ENCODE peak calls at places on chromosomes 13 and 19, in ten cellular contexts. One of them, this sample, is unnamed.

GRCh38 chr13:22127277-22128143 is 456.6 kb downstream of the FGF9 start:
- DNase-seq in GM23338: no peak
- DNase-seq in ascending aorta: no peak
- DNase-seq in BJ: no peak
- DNase-seq in lower lobe of right lung: no peak
- DNase-seq in heart right ventricle: no peak
- DNase-seq in PC-9: no peak
- DNase-seq in epithelial cell of proximal tubule: no peak
- DNase-seq in fibroblast of lung: no peak
- DNase-seq in AG04449: no peak
- DNase-seq in this sample: no peak

GRCh38 chr13:40762849-40763248 is 8.1 kb downstream of the MRPS31 start:
- DNase-seq in PC-9: no peak
- DNase-seq in AG04449: no peak
- DNase-seq in lower lobe of right lung: no peak
- DNase-seq in fibroblast of lung: no peak
- DNase-seq in epithelial cell of proximal tubule: no peak
- DNase-seq in ascending aorta: no peak
- DNase-seq in heart right ventricle: no peak
- DNase-seq in BJ: no peak
- DNase-seq in GM23338: no peak
- DNase-seq in this sample: no peak

GRCh38 chr19:53870485-53870844 is 2.8 kb downstream of the MYADM start:
- DNase-seq in heart right ventricle: no peak
- DNase-seq in PC-9: peak; percentile 36
- DNase-seq in fibroblast of lung: no peak
- DNase-seq in GM23338: no peak
- DNase-seq in AG04449: no peak
- DNase-seq in BJ: no peak
- DNase-seq in lower lobe of right lung: peak; percentile 70
- DNase-seq in epithelial cell of proximal tubule: no peak
- DNase-seq in ascending aorta: no peak
- DNase-seq in this sample: no peak

GRCh38 chr19:10884273-10884672 is 12.9 kb downstream of the CARM1 start:
- DNase-seq in fibroblast of lung: peak; percentile 74
- DNase-seq in BJ: peak; percentile 37
- DNase-seq in PC-9: peak; percentile 51
- DNase-seq in lower lobe of right lung: no peak
- DNase-seq in ascending aorta: no peak
- DNase-seq in heart right ventricle: no peak
- DNase-seq in GM23338: no peak
- DNase-seq in epithelial cell of proximal tubule: no peak
- DNase-seq in AG04449: no peak
- DNase-seq in this sample: no peak

GRCh38 chr19:17406039-17406886 is 833 bp upstream of the BST2 start:
- DNase-seq in PC-9: no peak
- DNase-seq in epithelial cell of proximal tubule: no peak
- DNase-seq in fibroblast of lung: no peak
- DNase-seq in ascending aorta: no peak
- DNase-seq in BJ: no peak
- DNase-seq in GM23338: no peak
- DNase-seq in heart right ventricle: no peak
- DNase-seq in AG04449: no peak
- DNase-seq in lower lobe of right lung: no peak
- DNase-seq in this sample: no peak

GRCh38 chr19:45245334-45245787 is at the start of gene EXOC3L2:
- DNase-seq in heart right ventricle: peak; percentile 70
- DNase-seq in AG04449: no peak
- DNase-seq in lower lobe of right lung: no peak
- DNase-seq in GM23338: no peak
- DNase-seq in BJ: no peak
- DNase-seq in fibroblast of lung: no peak
- DNase-seq in PC-9: no peak
- DNase-seq in epithelial cell of proximal tubule: no peak
- DNase-seq in ascending aorta: no peak
- DNase-seq in this sample: no peak

GRCh38 chr19:51226068-51226467 is 1.2 kb downstream of the CD33 start:
- DNase-seq in GM23338: no peak
- DNase-seq in epithelial cell of proximal tubule: no peak
- DNase-seq in AG04449: no peak
- DNase-seq in ascending aorta: no peak
- DNase-seq in PC-9: no peak
- DNase-seq in fibroblast of lung: no peak
- DNase-seq in heart right ventricle: no peak
- DNase-seq in BJ: no peak
- DNase-seq in lower lobe of right lung: no peak
- DNase-seq in this sample: no peak

GRCh38 chr19:13788991-13789390 is 6.3 kb upstream of the ZSWIM4 start:
- DNase-seq in AG04449: peak; percentile 84
- DNase-seq in fibroblast of lung: peak; percentile 63
- DNase-seq in epithelial cell of proximal tubule: no peak
- DNase-seq in ascending aorta: peak; percentile 84
- DNase-seq in GM23338: no peak
- DNase-seq in BJ: peak; percentile 76
- DNase-seq in PC-9: no peak
- DNase-seq in heart right ventricle: no peak
- DNase-seq in lower lobe of right lung: peak; percentile 67
- DNase-seq in this sample: no peak

GRCh38 chr13:94210826-94211225 is 268.7 kb downstream of the DCT start:
- DNase-seq in GM23338: no peak
- DNase-seq in fibroblast of lung: no peak
- DNase-seq in ascending aorta: no peak
- DNase-seq in epithelial cell of proximal tubule: no peak
- DNase-seq in PC-9: no peak
- DNase-seq in lower lobe of right lung: no peak
- DNase-seq in heart right ventricle: no peak
- DNase-seq in BJ: no peak
- DNase-seq in AG04449: no peak
- DNase-seq in this sample: no peak

GRCh38 chr13:90867336-90867683 is 480.2 kb upstream of the MIR17HG start:
- DNase-seq in ascending aorta: peak; percentile 72
- DNase-seq in fibroblast of lung: peak; percentile 71
- DNase-seq in PC-9: peak; percentile 64
- DNase-seq in epithelial cell of proximal tubule: peak; percentile 23
- DNase-seq in GM23338: peak; percentile 91
- DNase-seq in BJ: peak; percentile 1
- DNase-seq in AG04449: no peak
- DNase-seq in lower lobe of right lung: peak; percentile 70
- DNase-seq in heart right ventricle: peak; percentile 31
- DNase-seq in this sample: peak; percentile 32

GRCh38 chr19:31979949-31980670 is 365.3 kb upstream of the ZNF507 start:
- DNase-seq in PC-9: no peak
- DNase-seq in lower lobe of right lung: no peak
- DNase-seq in GM23338: no peak
- DNase-seq in heart right ventricle: no peak
- DNase-seq in ascending aorta: no peak
- DNase-seq in BJ: no peak
- DNase-seq in AG04449: no peak
- DNase-seq in fibroblast of lung: no peak
- DNase-seq in epithelial cell of proximal tubule: no peak
- DNase-seq in this sample: no peak
- H3K4me3 ChIP-seq in PC-9: no peak overlapping the region
- H3K4me3 ChIP-seq in lower lobe of right lung: no peak overlapping the region
- H3K4me3 ChIP-seq in GM23338: no peak overlapping the region
- H3K4me3 ChIP-seq in heart right ventricle: no peak overlapping the region
- H3K4me3 ChIP-seq in ascending aorta: no peak overlapping the region
- H3K4me3 ChIP-seq in BJ: no peak overlapping the region
- H3K4me3 ChIP-seq in AG04449: no peak overlapping the region
- H3K4me3 ChIP-seq in fibroblast of lung: no peak overlapping the region
- H3K4me3 ChIP-seq in epithelial cell of proximal tubule: no peak overlapping the region
- H3K4me3 ChIP-seq in this sample: no peak overlapping the region

GRCh38 chr13:34349091-34349722 is 531.3 kb downstream of the RFC3 start:
- DNase-seq in GM23338: no peak
- DNase-seq in AG04449: peak; percentile 98
- DNase-seq in fibroblast of lung: peak; percentile 95
- DNase-seq in BJ: peak; percentile 99
- DNase-seq in heart right ventricle: peak; percentile 77
- DNase-seq in ascending aorta: no peak
- DNase-seq in epithelial cell of proximal tubule: peak; percentile 90
- DNase-seq in PC-9: peak; percentile 91
- DNase-seq in lower lobe of right lung: no peak
- DNase-seq in this sample: peak; percentile 83

GRCh38 chr13:34344761-34345600 is 527.0 kb downstream of the RFC3 start:
- DNase-seq in epithelial cell of proximal tubule: no peak
- DNase-seq in heart right ventricle: no peak
- DNase-seq in GM23338: no peak
- DNase-seq in ascending aorta: no peak
- DNase-seq in AG04449: no peak
- DNase-seq in BJ: no peak
- DNase-seq in lower lobe of right lung: no peak
- DNase-seq in PC-9: no peak
- DNase-seq in fibroblast of lung: no peak
- DNase-seq in this sample: peak; percentile 84

GRCh38 chr13:34346626-34347025 is 528.7 kb downstream of the RFC3 start:
- DNase-seq in heart right ventricle: no peak
- DNase-seq in AG04449: peak; percentile 29
- DNase-seq in PC-9: no peak
- DNase-seq in lower lobe of right lung: no peak
- DNase-seq in ascending aorta: no peak
- DNase-seq in GM23338: no peak
- DNase-seq in epithelial cell of proximal tubule: no peak
- DNase-seq in fibroblast of lung: no peak
- DNase-seq in BJ: no peak
- DNase-seq in this sample: peak; percentile 82

GRCh38 chr13:34345601-34345939 is 527.6 kb downstream of the RFC3 start:
- DNase-seq in ascending aorta: no peak
- DNase-seq in heart right ventricle: no peak
- DNase-seq in epithelial cell of proximal tubule: no peak
- DNase-seq in lower lobe of right lung: no peak
- DNase-seq in GM23338: peak; percentile 50
- DNase-seq in PC-9: no peak
- DNase-seq in AG04449: no peak
- DNase-seq in fibroblast of lung: no peak
- DNase-seq in BJ: no peak
- DNase-seq in this sample: no peak

DNA sequence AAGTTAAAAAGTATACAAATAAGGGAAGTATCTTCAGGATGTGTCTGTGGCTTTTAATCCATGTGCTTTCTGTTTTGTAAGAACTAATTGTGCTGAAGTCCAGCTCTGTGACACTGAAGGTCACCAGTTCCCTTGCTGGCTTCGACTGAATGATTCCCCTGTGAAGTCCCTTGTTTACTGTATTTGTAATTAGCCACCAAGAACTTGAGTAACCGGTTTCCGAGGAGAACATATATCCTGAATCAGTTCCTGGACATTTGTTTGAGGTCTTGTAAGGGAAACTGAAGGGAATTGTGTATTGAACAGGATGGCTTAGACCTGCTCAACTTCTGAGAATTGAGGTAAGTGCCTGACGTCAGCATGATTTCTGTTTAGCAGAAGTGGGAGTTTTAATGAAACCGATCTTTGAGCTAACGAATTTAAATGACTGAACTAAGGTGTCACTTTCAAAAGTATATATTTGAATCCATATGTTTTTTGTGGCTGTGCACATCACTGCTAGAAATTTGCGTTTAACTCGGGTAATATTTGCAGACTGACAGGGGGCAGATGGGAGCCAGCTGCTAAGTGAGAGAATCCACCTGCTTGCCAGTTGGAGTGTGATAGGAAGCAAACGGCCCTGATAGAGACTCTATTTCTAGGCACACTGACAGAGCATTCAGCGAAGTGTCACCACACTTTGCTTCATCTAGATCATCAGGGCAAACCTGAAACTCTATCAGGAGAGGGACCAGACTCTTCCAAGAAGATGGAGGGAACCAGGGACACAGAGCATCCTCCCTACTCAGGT is 530.0 kb downstream of the RFC3 start:
- DNase-seq in lower lobe of right lung: no peak
- DNase-seq in fibroblast of lung: no peak
- DNase-seq in heart right ventricle: no peak
- DNase-seq in PC-9: peak; percentile 97
- DNase-seq in ascending aorta: no peak
- DNase-seq in AG04449: no peak
- DNase-seq in GM23338: peak; percentile 27
- DNase-seq in epithelial cell of proximal tubule: peak; percentile 56
- DNase-seq in BJ: no peak
- DNase-seq in this sample: no peak
- TF ChIP-seq CTCF in lower lobe of right lung: no peak
- TF ChIP-seq CTCF in fibroblast of lung: no peak
- TF ChIP-seq CTCF in heart right ventricle: peak; percentile 21
- TF ChIP-seq CTCF in PC-9: no peak
- TF ChIP-seq CTCF in ascending aorta: no peak
- TF ChIP-seq CTCF in AG04449: no peak
- TF ChIP-seq CTCF in GM23338: no peak
- TF ChIP-seq CTCF in epithelial cell of proximal tubule: no peak
- TF ChIP-seq CTCF in BJ: no peak
- TF ChIP-seq CTCF in this sample: no peak

DNA sequence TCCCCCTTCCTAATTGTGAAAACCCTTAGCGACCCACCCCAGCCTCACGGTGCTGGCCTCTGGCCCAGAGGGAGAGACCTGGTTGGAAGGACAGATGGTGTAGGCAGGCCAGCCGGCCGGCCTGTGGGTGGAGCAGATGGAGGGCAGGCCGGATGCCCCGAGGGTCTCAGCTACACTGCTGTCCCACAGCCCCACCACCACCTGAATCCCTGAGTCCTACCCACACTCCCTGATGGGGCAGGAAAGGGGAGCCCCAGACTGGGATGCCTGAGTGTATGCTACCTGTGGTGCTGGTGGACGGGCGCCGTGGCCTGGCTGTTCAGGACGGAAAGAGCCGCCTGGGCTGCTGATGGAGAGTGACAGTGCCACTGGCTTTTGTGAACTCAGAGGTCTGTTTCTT is 35.5 kb downstream of the TFDP1 start:
- DNase-seq in ascending aorta: no peak
- DNase-seq in BJ: no peak
- DNase-seq in lower lobe of right lung: peak; percentile 27
- DNase-seq in AG04449: no peak
- DNase-seq in GM23338: no peak
- DNase-seq in PC-9: no peak
- DNase-seq in fibroblast of lung: no peak
- DNase-seq in epithelial cell of proximal tubule: no peak
- DNase-seq in heart right ventricle: no peak
- DNase-seq in this sample: no peak
- H3K4me3 ChIP-seq in ascending aorta: no peak overlapping the region
- H3K4me3 ChIP-seq in BJ: no peak overlapping the region
- H3K4me3 ChIP-seq in lower lobe of right lung: no peak overlapping the region
- H3K4me3 ChIP-seq in AG04449: no peak overlapping the region
- H3K4me3 ChIP-seq in GM23338: no peak overlapping the region
- H3K4me3 ChIP-seq in PC-9: no peak overlapping the region
- H3K4me3 ChIP-seq in fibroblast of lung: no peak overlapping the region
- H3K4me3 ChIP-seq in epithelial cell of proximal tubule: no peak overlapping the region
- H3K4me3 ChIP-seq in heart right ventricle: no peak overlapping the region
- H3K4me3 ChIP-seq in this sample: no peak overlapping the region

DNA sequence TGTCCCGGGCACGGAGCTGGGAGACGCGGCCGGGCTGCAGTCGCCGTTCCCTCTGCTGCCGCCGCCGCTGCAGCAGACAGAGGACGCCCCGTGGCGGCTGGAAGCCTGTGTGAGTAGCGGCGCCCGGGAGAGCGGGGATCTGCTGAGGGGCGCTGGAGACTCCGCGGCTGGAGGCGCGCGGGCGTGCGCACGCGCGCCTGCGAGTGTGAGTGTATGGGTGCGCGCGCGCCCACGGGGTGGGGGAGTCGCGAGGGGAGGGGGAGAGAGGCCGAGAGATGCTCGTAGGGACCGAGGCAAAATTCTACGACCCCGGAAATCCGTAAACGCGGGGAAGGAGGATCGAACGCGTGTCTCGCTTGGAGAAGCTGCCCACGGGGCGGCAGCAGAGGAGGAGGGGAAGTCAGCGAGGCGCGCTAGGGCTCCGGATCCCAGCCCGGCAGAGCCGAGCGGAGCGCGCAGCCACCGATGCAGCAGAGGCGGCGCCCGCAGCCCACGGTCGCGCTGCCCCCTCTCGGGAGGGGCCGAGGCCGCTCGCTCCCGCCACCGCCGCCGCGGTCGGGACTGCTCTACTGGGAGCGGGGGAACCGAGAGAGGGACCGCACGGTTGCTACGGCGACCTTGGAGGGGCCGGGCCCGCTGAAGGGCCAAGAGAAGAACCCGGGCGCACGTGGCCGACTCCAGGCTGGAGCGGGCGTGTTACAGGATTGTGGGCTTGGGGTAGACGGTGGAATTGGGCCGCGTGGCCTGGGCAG is at the start of gene ENOX1:
- DNase-seq in GM23338: peak; percentile 77
- DNase-seq in BJ: no peak
- DNase-seq in ascending aorta: no peak
- DNase-seq in lower lobe of right lung: peak; percentile 46
- DNase-seq in fibroblast of lung: peak; percentile 84
- DNase-seq in AG04449: no peak
- DNase-seq in heart right ventricle: peak; percentile 67
- DNase-seq in PC-9: no peak
- DNase-seq in epithelial cell of proximal tubule: no peak
- DNase-seq in this sample: no peak
- TF ChIP-seq CTCF in GM23338: no peak
- TF ChIP-seq CTCF in BJ: peak; percentile 18
- TF ChIP-seq CTCF in ascending aorta: no peak
- TF ChIP-seq CTCF in lower lobe of right lung: no peak
- TF ChIP-seq CTCF in fibroblast of lung: peak; percentile 5
- TF ChIP-seq CTCF in AG04449: peak; percentile 43
- TF ChIP-seq CTCF in heart right ventricle: peak; percentile 49
- TF ChIP-seq CTCF in PC-9: no peak
- TF ChIP-seq CTCF in epithelial cell of proximal tubule: no peak
- TF ChIP-seq CTCF in this sample: no peak

This sample was measured in retinal pigment epithelial cell.